ENCODE peak calls at places on chromosomes 2 and 18, in four cellular contexts. One of them, this sample, is unnamed. For H3K27me3 and H3K4me1, the result is how much of the 10 kb centered on the place peaks cover.

GRCh38 chr2:194870974-194871535 is 786.0 kb upstream of the SLC39A10 start:
- DNase-seq in stomach: no peak
- DNase-seq in pancreas: no peak
- DNase-seq in colonic mucosa: no peak
- DNase-seq in this sample: no peak

GRCh38 chr2:133765693-133766092 is 197.4 kb upstream of the NCKAP5 start:
- DNase-seq in stomach: no peak
- DNase-seq in pancreas: no peak
- DNase-seq in colonic mucosa: no peak
- DNase-seq in this sample: no peak

GRCh38 chr18:1412660-1413659 is 508.3 kb downstream of the ADCYAP1 start:
- DNase-seq in pancreas: no peak
- DNase-seq in stomach: no peak
- DNase-seq in colonic mucosa: no peak
- DNase-seq in this sample: no peak

GRCh38 chr18:69817335-69817935 is 130.2 kb downstream of the CD226 start:
- DNase-seq in colonic mucosa: no peak
- DNase-seq in stomach: no peak
- DNase-seq in pancreas: no peak
- DNase-seq in this sample: no peak

GRCh38 chr2:44244135-44244871 is 31.0 kb upstream of the SLC3A1 start:
- DNase-seq in colonic mucosa: peak
- DNase-seq in stomach: peak
- DNase-seq in pancreas: peak
- DNase-seq in this sample: peak

GRCh38 chr2:6314218-6314855 is 551.4 kb downstream of the CMPK2 start:
- DNase-seq in pancreas: no peak
- DNase-seq in stomach: no peak
- DNase-seq in colonic mucosa: no peak
- DNase-seq in this sample: no peak

GRCh38 chr2:230582851-230583283 is 129.8 kb upstream of the CAB39 start:
- DNase-seq in pancreas: no peak
- DNase-seq in stomach: no peak
- DNase-seq in colonic mucosa: no peak
- DNase-seq in this sample: no peak

GRCh38 chr18:61797691-61798590 is 94.9 kb downstream of the RNF152 start:
- DNase-seq in stomach: no peak
- DNase-seq in pancreas: no peak
- DNase-seq in colonic mucosa: no peak
- DNase-seq in this sample: no peak

GRCh38 chr18:50111398-50111797 is 83.5 kb downstream of the MYO5B start:
- DNase-seq in stomach: no peak
- DNase-seq in colonic mucosa: no peak
- DNase-seq in pancreas: no peak
- DNase-seq in this sample: no peak

GRCh38 chr2:29011650-29012060 is 30.6 kb downstream of the TOGARAM2 start:
- DNase-seq in stomach: peak
- DNase-seq in colonic mucosa: no peak
- DNase-seq in pancreas: peak
- DNase-seq in this sample: peak

GRCh38 chr2:16607306-16607705 is 58.3 kb downstream of the CYRIA start:
- DNase-seq in colonic mucosa: no peak
- DNase-seq in stomach: no peak
- DNase-seq in pancreas: no peak
- DNase-seq in this sample: no peak

GRCh38 chr2:188315750-188316149 is 24.1 kb downstream of the GULP1 start:
- DNase-seq in stomach: no peak
- DNase-seq in colonic mucosa: no peak
- DNase-seq in pancreas: no peak
- DNase-seq in this sample: no peak

GRCh38 chr18:70377317-70377799 is 88.5 kb downstream of the SOCS6 start:
- DNase-seq in pancreas: no peak
- DNase-seq in stomach: no peak
- DNase-seq in colonic mucosa: peak
- DNase-seq in this sample: no peak

GRCh38 chr2:170813611-170814550 is 2.8 kb upstream of the GAD1 start:
- DNase-seq in colonic mucosa: no peak
- DNase-seq in stomach: no peak
- DNase-seq in pancreas: no peak
- DNase-seq in this sample: no peak

GRCh38 chr2:20972792-20973565 is 70.9 kb downstream of the APOB start:
- DNase-seq in stomach: no peak
- DNase-seq in pancreas: no peak
- DNase-seq in colonic mucosa: no peak
- DNase-seq in this sample: no peak

GRCh38 chr2:46187112-46187618 is 110.0 kb upstream of the EPAS1 start:
- DNase-seq in stomach: peak
- DNase-seq in colonic mucosa: peak
- DNase-seq in pancreas: peak
- DNase-seq in this sample: peak

GRCh38 chr2:27830616-27831120 is 59.1 kb downstream of the MRPL33 start:
- DNase-seq in colonic mucosa: no peak
- DNase-seq in pancreas: no peak
- DNase-seq in stomach: no peak
- DNase-seq in this sample: no peak

GRCh38 chr2:675982-676646 is 1.1 kb downstream of the TMEM18 start:
- DNase-seq in pancreas: peak
- DNase-seq in colonic mucosa: peak
- DNase-seq in stomach: no peak
- DNase-seq in this sample: peak

GRCh38 chr2:65396348-65397026 is 35.9 kb downstream of the SPRED2 start:
- DNase-seq in pancreas: no peak
- DNase-seq in stomach: peak
- DNase-seq in colonic mucosa: peak
- DNase-seq in this sample: no peak

GRCh38 chr18:60981651-60982050 is 351.6 kb upstream of the CDH20 start:
- DNase-seq in stomach: no peak
- DNase-seq in pancreas: no peak
- DNase-seq in colonic mucosa: no peak
- DNase-seq in this sample: no peak

GRCh38 chr18:13232060-13232917 is 13.7 kb downstream of the LDLRAD4 start:
- DNase-seq in pancreas: no peak
- DNase-seq in stomach: no peak
- DNase-seq in colonic mucosa: peak
- DNase-seq in this sample: no peak

GRCh38 chr2:153145470-153145869 is 333.1 kb downstream of the RPRM start:
- DNase-seq in pancreas: peak
- DNase-seq in colonic mucosa: no peak
- DNase-seq in stomach: no peak
- DNase-seq in this sample: no peak

GRCh38 chr2:100350661-100351185 is 28.4 kb upstream of the LONRF2 start:
- DNase-seq in colonic mucosa: no peak
- DNase-seq in stomach: no peak
- DNase-seq in pancreas: no peak
- DNase-seq in this sample: peak

GRCh38 chr2:37283207-37283606 is 41.4 kb downstream of the PRKD3 start:
- DNase-seq in pancreas: no peak
- DNase-seq in colonic mucosa: no peak
- DNase-seq in stomach: no peak
- DNase-seq in this sample: no peak

GRCh38 chr2:32946314-32947075 is at the start of gene LTBP1:
- DNase-seq in colonic mucosa: peak
- DNase-seq in pancreas: peak
- DNase-seq in stomach: peak
- DNase-seq in this sample: peak

GRCh38 chr18:56413862-56414261 is 224.5 kb downstream of the TXNL1 start:
- DNase-seq in stomach: no peak
- DNase-seq in colonic mucosa: no peak
- DNase-seq in pancreas: no peak
- DNase-seq in this sample: no peak

GRCh38 chr2:180048256-180048655 is 41.2 kb upstream of the CWC22 start:
- DNase-seq in colonic mucosa: no peak
- DNase-seq in pancreas: no peak
- DNase-seq in stomach: no peak
- DNase-seq in this sample: no peak

GRCh38 chr2:133817680-133818566 is 249.7 kb upstream of the NCKAP5 start:
- DNase-seq in stomach: no peak
- DNase-seq in colonic mucosa: no peak
- DNase-seq in pancreas: peak
- DNase-seq in this sample: no peak

GRCh38 chr2:219369447-219369861 is 18.3 kb downstream of the DNPEP start:
- DNase-seq in pancreas: peak
- DNase-seq in colonic mucosa: peak
- DNase-seq in stomach: peak
- DNase-seq in this sample: peak

GRCh38 chr18:3508576-3509559 is 58.9 kb downstream of the TGIF1 start:
- DNase-seq in colonic mucosa: no peak
- DNase-seq in stomach: peak
- DNase-seq in pancreas: no peak
- DNase-seq in this sample: no peak

GRCh38 chr2:166417669-166418068 is 41.9 kb upstream of the SCN9A start:
- DNase-seq in stomach: no peak
- DNase-seq in pancreas: no peak
- DNase-seq in colonic mucosa: no peak
- DNase-seq in this sample: no peak

GRCh38 chr2:114742245-114742644 is 299.8 kb downstream of the DPP10 start:
- DNase-seq in colonic mucosa: no peak
- DNase-seq in stomach: no peak
- DNase-seq in pancreas: no peak
- DNase-seq in this sample: no peak

GRCh38 chr2:235087812-235088607 is 136.2 kb downstream of the SH3BP4 start:
- DNase-seq in stomach: peak
- DNase-seq in pancreas: peak
- DNase-seq in colonic mucosa: no peak
- DNase-seq in this sample: peak

GRCh38 chr18:28039078-28039477 is 137.9 kb downstream of the CDH2 start:
- DNase-seq in stomach: no peak
- DNase-seq in colonic mucosa: no peak
- DNase-seq in pancreas: no peak
- DNase-seq in this sample: no peak

GRCh38 chr2:219142329-219142728 is 18.3 kb downstream of the NHEJ1 start:
- DNase-seq in pancreas: peak
- DNase-seq in stomach: no peak
- DNase-seq in colonic mucosa: no peak
- DNase-seq in this sample: no peak

GRCh38 chr2:20523053-20523452 is 76.2 kb downstream of the RHOB start:
- DNase-seq in colonic mucosa: no peak
- DNase-seq in stomach: no peak
- DNase-seq in pancreas: no peak
- DNase-seq in this sample: peak

GRCh38 chr2:169452080-169452479 is 27.2 kb upstream of the BBS5 start:
- DNase-seq in stomach: no peak
- DNase-seq in pancreas: no peak
- DNase-seq in colonic mucosa: no peak
- DNase-seq in this sample: no peak
- H3K27me3 ChIP-seq in stomach: under half
- H3K27me3 ChIP-seq in pancreas: under half
- H3K27me3 ChIP-seq in colonic mucosa: under half
- H3K27me3 ChIP-seq in this sample: under half

DNA sequence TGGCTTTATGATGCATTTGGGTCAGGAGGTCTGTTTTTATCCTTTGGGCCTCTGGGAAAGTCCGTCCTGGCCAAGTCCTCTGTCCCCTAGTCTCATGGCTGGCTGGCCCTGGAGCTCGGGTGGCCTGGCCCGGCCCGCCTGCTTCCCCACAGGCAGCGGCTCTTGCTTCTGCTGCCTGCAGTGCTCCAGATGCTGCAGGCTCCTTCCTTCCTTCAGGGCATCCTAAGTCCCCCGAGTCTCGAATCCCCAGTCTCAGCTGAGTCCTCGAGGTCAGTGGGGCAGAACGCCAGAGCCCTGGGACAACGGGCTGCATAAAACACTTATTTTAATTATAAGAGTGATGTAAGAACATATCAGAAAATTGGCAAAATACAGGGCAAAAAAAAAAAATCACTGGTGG is 71.2 kb downstream of the HPCAL1 start:
- DNase-seq in pancreas: no peak
- DNase-seq in colonic mucosa: no peak
- DNase-seq in stomach: no peak
- DNase-seq in this sample: no peak
- H3K4me1 ChIP-seq in pancreas: under half
- H3K4me1 ChIP-seq in colonic mucosa: under half
- H3K4me1 ChIP-seq in stomach: under half
- H3K4me1 ChIP-seq in this sample: under half

GRCh38 chr2:237479747-237480146 is 7.3 kb upstream of the MLPH start:
- DNase-seq in pancreas: no peak
- DNase-seq in stomach: no peak
- DNase-seq in colonic mucosa: no peak
- DNase-seq in this sample: no peak

GRCh38 chr2:237475704-237476107 is 11.3 kb upstream of the MLPH start:
- DNase-seq in pancreas: no peak
- DNase-seq in stomach: no peak
- DNase-seq in colonic mucosa: no peak
- DNase-seq in this sample: no peak

GRCh38 chr2:237480988-237481387 is 6.1 kb upstream of the MLPH start:
- DNase-seq in pancreas: no peak
- DNase-seq in colonic mucosa: no peak
- DNase-seq in stomach: no peak
- DNase-seq in this sample: peak

GRCh38 chr2:237478095-237478494 is 9.0 kb upstream of the MLPH start:
- DNase-seq in stomach: no peak
- DNase-seq in colonic mucosa: no peak
- DNase-seq in pancreas: no peak
- DNase-seq in this sample: no peak

GRCh38 chr2:237478969-237479368 is 8.1 kb upstream of the MLPH start:
- DNase-seq in pancreas: no peak
- DNase-seq in stomach: no peak
- DNase-seq in colonic mucosa: no peak
- DNase-seq in this sample: no peak
- H3K27me3 ChIP-seq in pancreas: under half
- H3K27me3 ChIP-seq in stomach: under half
- H3K27me3 ChIP-seq in colonic mucosa: under half
- H3K27me3 ChIP-seq in this sample: under half

DNA sequence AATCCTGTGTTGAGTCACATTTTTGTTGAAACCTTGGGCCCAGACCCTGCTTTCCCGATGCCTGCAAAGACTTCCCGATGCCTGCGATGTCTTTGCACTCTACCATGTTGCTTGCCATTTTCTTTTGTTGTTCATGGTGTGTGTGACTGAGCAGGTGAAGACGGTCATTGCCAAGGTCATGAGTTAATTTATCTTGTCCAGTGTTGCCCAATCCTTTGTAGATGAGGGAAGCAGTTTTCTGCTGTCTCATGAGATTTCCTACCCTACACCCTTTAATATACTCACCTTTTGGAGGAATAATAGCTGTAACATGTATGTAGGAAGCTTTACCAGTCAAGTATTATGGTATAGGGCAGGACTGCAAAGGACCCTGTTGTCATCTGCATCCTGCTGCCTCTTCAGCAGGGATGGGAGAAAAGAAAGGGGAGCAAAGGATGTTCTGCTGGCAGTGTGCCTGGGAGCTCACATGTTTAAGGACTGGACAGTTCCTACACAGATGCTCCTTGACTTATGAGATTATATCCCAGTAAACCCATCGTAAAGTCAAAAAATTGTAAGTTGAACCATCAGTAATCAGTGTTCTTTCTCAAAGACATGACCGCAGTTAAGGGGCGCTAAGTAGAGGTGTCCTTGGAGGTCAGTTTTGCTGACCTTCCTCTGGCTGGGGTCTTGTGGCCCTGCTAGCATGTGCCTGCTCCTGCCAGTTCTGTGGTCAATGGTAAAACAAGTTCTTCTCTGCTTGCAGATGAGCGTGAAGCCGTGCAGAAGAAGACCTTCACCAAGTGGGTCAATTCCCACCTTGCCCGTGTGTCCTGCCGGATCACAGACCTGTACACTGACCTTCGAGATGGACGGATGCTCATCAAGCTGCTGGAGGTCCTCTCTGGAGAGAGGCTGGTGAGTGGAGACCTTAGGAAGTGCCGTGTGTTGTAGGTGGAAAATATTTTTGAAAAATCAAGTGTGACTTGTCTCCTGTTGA is 124.8 kb upstream of the EML6 start:
- DNase-seq in stomach: no peak
- DNase-seq in colonic mucosa: no peak
- DNase-seq in pancreas: no peak
- DNase-seq in this sample: no peak
- H3K4me1 ChIP-seq in stomach: half or more
- H3K4me1 ChIP-seq in colonic mucosa: under half
- H3K4me1 ChIP-seq in pancreas: half or more
- H3K4me1 ChIP-seq in this sample: under half